ENCODE peak calls at places on chromosomes 5 and 9, in eight cellular contexts. B, D, K, G, S, L, W and O are unnamed samples. For H3K27me3, the result is how much of the 10 kb centered on the place peaks cover.

GRCh38 chr5:153496835-153497234 is 6.4 kb downstream of the GRIA1 start:
- DNase-seq in B (peak), D (no peak), K (peak), G (no peak), S (peak), L (peak), W (peak), O (no peak)

GRCh38 chr9:118364266-118365075 is 660.3 kb downstream of the TLR4 start:
- DNase-seq in B (no peak), D (no peak), K (no peak), G (no peak), S (no peak), L (no peak), W (no peak), O (no peak)

GRCh38 chr9:98231770-98232478 is 23.5 kb downstream of the TBC1D2 start:
- DNase-seq in B (no peak), D (no peak), K (no peak), G (no peak), S (peak), L (peak), W (peak), O (peak)

GRCh38 chr5:62268239-62268638 is 37.8 kb upstream of the KIF2A start:
- DNase-seq in B (no peak), D (no peak), K (no peak), G (no peak), S (no peak), L (no peak), W (peak), O (peak)

GRCh38 chr5:8839361-8840055 is 706.4 kb downstream of the SEMA5A start:
- DNase-seq in B (no peak), D (no peak), K (no peak), G (no peak), S (no peak), L (no peak), W (no peak), O (peak)

GRCh38 chr5:113380299-113381014 is 54.3 kb downstream of the TSSK1B start:
- DNase-seq in B (no peak), D (no peak), K (no peak), G (no peak), S (peak), L (no peak), W (no peak), O (peak)

GRCh38 chr9:138060881-138061280 is 183.3 kb downstream of the CACNA1B start:
- DNase-seq in B (no peak), D (no peak), K (no peak), G (no peak), S (no peak), L (no peak), W (no peak), O (no peak)

GRCh38 chr5:10552183-10553143 is 11.4 kb upstream of the ANKRD33B start:
- DNase-seq in B (peak), D (no peak), K (no peak), G (no peak), S (no peak), L (no peak), W (no peak), O (peak)

GRCh38 chr5:55096860-55097259 is 5.6 kb upstream of the GZMA start:
- DNase-seq in B (no peak), D (no peak), K (no peak), G (no peak), S (no peak), L (no peak), W (no peak), O (no peak)

GRCh38 chr9:137680445-137681358 is 61.9 kb downstream of the EHMT1 start:
- DNase-seq in B (peak), D (no peak), K (no peak), G (no peak), S (no peak), L (no peak), W (no peak), O (no peak)

GRCh38 chr9:91164724-91165520 is 196.8 kb downstream of the AUH start:
- DNase-seq in B (peak), D (no peak), K (no peak), G (no peak), S (peak), L (peak), W (peak), O (peak)

GRCh38 chr5:93967923-93968322 is 226.5 kb upstream of the POU5F2 start:
- DNase-seq in B (no peak), D (no peak), K (no peak), G (no peak), S (no peak), L (no peak), W (no peak), O (no peak)

GRCh38 chr9:3023449-3023848 is 179.6 kb upstream of the PUM3 start:
- DNase-seq in B (no peak), D (no peak), K (no peak), G (no peak), S (peak), L (no peak), W (peak), O (no peak)

GRCh38 chr5:115627295-115627825 is 1.5 kb upstream of the TMED7 start:
- DNase-seq in B (no peak), D (no peak), K (no peak), G (no peak), S (peak), L (no peak), W (no peak), O (no peak)
- H3K27me3 ChIP-seq in B (under half), D (under half), K (under half), G (under half), S (under half), L (under half), W (under half), O (under half)

GRCh38 chr9:130780865-130781504 is 54.1 kb upstream of the ABL1 start:
- DNase-seq in B (no peak), D (no peak), K (no peak), G (no peak), S (peak), L (peak), W (no peak), O (peak)
- H2AFZ ChIP-seq in B (no peak), D (no peak), K (peak), G (no peak), S (peak), L (no peak), W (no peak), O (no peak)

GRCh38 chr5:146040559-146040958 is 64.8 kb downstream of the PLAC8L1 start:
- DNase-seq in B (no peak), D (no peak), K (no peak), G (no peak), S (no peak), L (no peak), W (peak), O (no peak)

GRCh38 chr5:146047396-146047795 is 58.0 kb downstream of the PLAC8L1 start:
- DNase-seq in B (no peak), D (no peak), K (no peak), G (no peak), S (no peak), L (no peak), W (peak), O (no peak)

GRCh38 chr5:146042628-146043279 is 62.6 kb downstream of the PLAC8L1 start:
- DNase-seq in B (peak), D (no peak), K (no peak), G (no peak), S (peak), L (peak), W (peak), O (peak)

GRCh38 chr5:146041180-146041789 is 64.1 kb downstream of the PLAC8L1 start:
- DNase-seq in B (peak), D (no peak), K (no peak), G (no peak), S (peak), L (no peak), W (no peak), O (no peak)

GRCh38 chr5:146043722-146044121 is 61.7 kb downstream of the PLAC8L1 start:
- DNase-seq in B (no peak), D (no peak), K (no peak), G (no peak), S (no peak), L (no peak), W (no peak), O (no peak)
- H3K27ac ChIP-seq in B (no peak), D (no peak), K (no peak), G (no peak), S (no peak), L (no peak), W (peak), O (no peak)

GRCh38 chr5:53100606-53101005 is 9.0 kb downstream of the MOCS2 start:
- DNase-seq in B (no peak), D (no peak), K (no peak), G (no peak), S (peak), L (peak), W (no peak), O (no peak)

GRCh38 chr5:53110156-53110555 is 599 bp upstream of the MOCS2 start:
- DNase-seq in B (no peak), D (no peak), K (no peak), G (no peak), S (no peak), L (no peak), W (no peak), O (no peak)

GRCh38 chr5:53109041-53109435 is 519 bp downstream of the MOCS2 start:
- DNase-seq in B (no peak), D (no peak), K (no peak), G (peak), S (peak), L (peak), W (peak), O (no peak)

GRCh38 chr5:53109436-53110127 is at the start of gene MOCS2:
- DNase-seq in B (peak), D (peak), K (peak), G (peak), S (peak), L (peak), W (peak), O (peak)

DNA sequence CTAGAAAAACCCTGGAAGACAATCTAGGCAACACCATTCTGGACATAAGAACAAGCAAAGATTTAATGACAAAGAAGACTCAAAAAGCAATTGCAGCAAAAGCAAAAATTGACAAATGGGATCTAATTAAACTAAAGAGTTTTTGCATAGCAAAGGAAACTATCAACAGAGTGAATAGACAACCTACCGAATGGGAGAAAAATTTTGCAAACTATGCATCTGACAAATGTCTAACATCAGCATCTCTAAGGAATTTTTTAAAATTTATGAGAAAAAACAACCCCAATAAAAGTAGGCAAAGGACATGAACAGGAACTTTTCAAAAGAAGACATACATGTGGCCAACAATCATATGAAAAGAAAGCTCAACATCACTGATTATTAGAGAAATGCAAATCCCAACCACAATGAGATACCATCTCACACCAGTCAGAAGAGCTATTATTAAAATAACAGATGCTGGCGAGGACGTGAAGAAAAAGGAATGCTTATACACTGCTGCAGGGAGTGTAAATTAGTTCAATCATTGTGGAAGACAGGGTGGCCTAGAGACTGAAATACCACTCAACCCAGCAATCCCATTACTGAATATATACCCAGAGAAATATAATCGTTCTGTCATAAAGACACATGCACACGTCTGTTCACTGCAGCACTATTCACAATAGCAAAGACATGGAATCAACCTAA is 3.8 kb downstream of the MOCS2 start:
- DNase-seq in B (no peak), D (no peak), K (no peak), G (no peak), S (no peak), L (no peak), W (no peak), O (no peak)
- H3K27me3 ChIP-seq in B (under half), D (under half), K (under half), G (under half), S (under half), L (under half), W (under half), O (under half)

GRCh38 chr9:69922646-69923045 is 102.0 kb downstream of the CFAP95 start:
- DNase-seq in B (no peak), D (no peak), K (no peak), G (no peak), S (peak), L (no peak), W (no peak), O (no peak)

GRCh38 chr9:69923972-69924371 is 103.4 kb downstream of the CFAP95 start:
- DNase-seq in B (no peak), D (no peak), K (no peak), G (no peak), S (no peak), L (no peak), W (no peak), O (no peak)

GRCh38 chr9:69916950-69917349 is 96.3 kb downstream of the CFAP95 start:
- DNase-seq in B (no peak), D (no peak), K (no peak), G (no peak), S (peak), L (no peak), W (peak), O (no peak)

GRCh38 chr9:69919461-69920061 is 98.9 kb downstream of the CFAP95 start:
- DNase-seq in B (peak), D (no peak), K (peak), G (peak), S (peak), L (peak), W (peak), O (peak)

GRCh38 chr9:69918317-69918716 is 97.7 kb downstream of the CFAP95 start:
- DNase-seq in B (no peak), D (no peak), K (no peak), G (no peak), S (no peak), L (no peak), W (no peak), O (no peak)
- H2AFZ ChIP-seq in B (no peak), D (no peak), K (peak), G (peak), S (peak), L (peak), W (peak), O (no peak)

GRCh38 chr5:40685952-40686351 is 6.2 kb downstream of the PTGER4 start:
- DNase-seq in B (no peak), D (no peak), K (no peak), G (no peak), S (no peak), L (peak), W (no peak), O (no peak)
- H3K27ac ChIP-seq in B (no peak), D (no peak), K (no peak), G (no peak), S (no peak), L (no peak), W (no peak), O (no peak)

DNA sequence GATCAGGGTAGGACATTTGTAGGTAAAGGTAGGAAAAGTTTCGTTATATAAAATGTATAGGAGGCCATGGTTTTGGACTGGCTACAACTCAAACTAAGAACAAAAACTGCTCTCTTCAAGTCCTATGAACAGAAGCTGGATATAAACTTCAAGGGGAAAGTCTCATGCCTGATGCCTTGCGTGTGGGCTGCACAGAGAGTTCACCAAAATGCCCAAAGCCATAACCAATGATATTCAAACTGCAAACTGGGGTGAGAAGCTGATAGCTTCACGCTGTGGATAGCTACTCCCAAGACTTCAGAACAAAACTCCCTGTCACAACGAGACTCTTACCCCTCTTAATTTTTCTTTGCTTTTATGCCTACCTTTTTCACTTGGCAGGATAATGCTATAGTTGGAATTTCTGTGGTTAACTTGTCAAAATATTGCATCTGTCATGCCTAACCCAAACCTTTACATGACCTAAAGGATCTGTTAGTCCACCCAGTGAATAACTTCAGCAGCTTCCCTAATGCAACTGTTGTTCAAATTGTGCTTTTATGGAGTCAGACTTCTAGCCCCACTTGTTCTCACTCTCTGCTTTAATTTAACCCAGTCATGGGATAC is 71.8 kb downstream of the SFXN1 start:
- DNase-seq in B (no peak), D (no peak), K (no peak), G (no peak), S (no peak), L (no peak), W (no peak), O (no peak)
- H3K27me3 ChIP-seq in B (half or more), D (under half), K (under half), G (under half), S (under half), L (under half), W (under half), O (under half)

DNA sequence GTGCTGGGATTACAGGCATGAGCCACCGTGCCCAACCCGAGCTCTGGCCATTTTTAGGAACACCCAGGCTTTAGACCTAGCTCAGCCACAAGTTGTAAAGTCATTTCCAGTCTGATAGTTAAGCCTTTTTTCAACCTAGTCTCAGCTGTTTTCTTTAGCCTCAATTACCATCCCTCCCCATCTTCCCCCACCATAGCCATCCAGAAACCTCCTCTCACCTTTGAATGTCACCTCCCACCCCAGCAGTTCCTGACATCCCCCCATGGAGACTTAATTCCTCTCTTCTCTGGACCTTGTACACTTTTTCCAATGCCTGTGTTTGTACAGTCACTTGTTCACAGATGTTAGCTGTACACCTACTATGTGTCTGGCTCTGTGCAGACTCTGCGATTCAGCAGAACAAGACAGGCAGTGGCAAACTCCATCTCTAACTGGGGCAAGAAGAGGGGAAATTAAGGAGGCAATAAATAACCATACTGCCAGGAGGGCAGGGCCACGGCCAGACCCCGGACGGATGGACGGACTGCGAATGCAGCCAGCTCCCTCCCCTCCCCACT is 29.9 kb upstream of the CRB2 start:
- DNase-seq in B (no peak), D (no peak), K (no peak), G (no peak), S (no peak), L (no peak), W (no peak), O (no peak)
- H2AFZ ChIP-seq in B (peak), D (no peak), K (no peak), G (peak), S (no peak), L (no peak), W (peak), O (no peak)

DNA sequence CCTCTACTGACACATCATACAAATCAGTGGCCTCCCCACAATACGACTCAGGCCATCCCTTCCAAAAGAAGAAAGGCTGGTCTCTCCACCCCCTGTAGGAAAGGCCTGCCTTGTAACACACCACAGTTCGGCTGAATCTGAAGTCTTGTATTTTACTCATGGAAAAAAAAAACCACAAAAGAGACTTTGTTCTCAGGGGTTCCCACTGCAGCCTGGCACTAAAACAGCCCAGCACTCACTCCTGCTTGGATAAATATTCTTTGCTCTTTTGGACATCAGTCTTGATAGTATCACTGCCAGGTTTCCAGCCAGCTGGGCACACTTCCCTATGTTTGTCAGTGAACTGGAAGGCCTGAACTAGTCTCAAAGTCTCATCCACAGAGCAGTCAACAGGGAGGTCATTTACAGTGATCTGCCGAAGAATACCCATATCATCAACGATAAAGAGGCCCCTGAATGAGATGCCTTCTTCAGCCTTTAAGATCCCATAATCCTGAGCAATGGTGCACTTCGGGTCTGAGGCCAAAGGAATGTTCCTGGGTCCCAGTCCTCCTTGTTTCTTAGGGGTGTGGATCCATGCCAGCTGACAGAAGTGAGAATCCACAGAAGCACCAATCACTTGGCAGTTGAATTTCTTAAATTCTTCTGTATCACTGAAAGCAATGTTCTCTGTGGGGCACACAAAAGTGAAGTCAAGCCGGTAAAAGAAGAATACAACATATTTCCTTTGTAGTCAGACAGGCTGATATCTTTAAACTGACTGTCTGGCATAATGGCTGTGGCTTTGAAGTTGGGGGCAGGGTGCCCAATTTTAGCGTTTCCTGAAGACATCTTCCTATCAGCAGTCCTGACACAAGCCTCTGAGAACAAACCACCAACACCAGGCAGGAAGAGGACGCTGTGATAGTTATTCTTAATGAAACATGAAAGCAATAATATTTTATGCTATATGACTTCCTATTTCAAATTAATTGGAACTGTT is 198.1 kb downstream of the LURAP1L start:
- DNase-seq in B (no peak), D (no peak), K (no peak), G (no peak), S (peak), L (no peak), W (no peak), O (peak)
- H3K27ac ChIP-seq in B (no peak), D (no peak), K (no peak), G (no peak), S (no peak), L (no peak), W (no peak), O (no peak)